ENCODE peak calls at places on chromosomes 3 and 15, in six cellular contexts. T is endodermal cell, O is AG10803, A is HFF-Myc, P is psoas muscle, N is fibroblast of lung. K is an unnamed sample.

GRCh38 chr3:146517684-146518435 is 26.5 kb downstream of the PLSCR1 start:
- DNase-seq in A (no peak), P (no peak), N (no peak), T (no peak), O (no peak), K (no peak)

GRCh38 chr3:153669527-153669926 is 451.7 kb upstream of the ARHGEF26 start:
- DNase-seq in O (no peak), T (no peak), P (no peak), A (no peak), N (no peak), K (no peak)

GRCh38 chr3:108004647-108005046 is 86.2 kb downstream of the CD47 start:
- DNase-seq in A (no peak), T (no peak), P (no peak), O (no peak), N (no peak), K (no peak)

GRCh38 chr3:119580148-119580760 is 962 bp downstream of the ADPRH start:
- DNase-seq in O (peak), A (no peak), T (peak), P (peak), N (no peak), K (no peak)

GRCh38 chr3:150391200-150391599 is 16.9 kb upstream of the TSC22D2 start:
- DNase-seq in O (peak), P (no peak), T (no peak), N (peak), A (no peak), K (peak)

GRCh38 chr15:74541494-74542191 is 623 bp downstream of the ARID3B start:
- DNase-seq in T (peak), N (peak), A (no peak), P (peak), O (peak), K (peak)

GRCh38 chr3:40720863-40721262 is 196.1 kb downstream of the ZNF621 start:
- DNase-seq in A (no peak), P (no peak), T (no peak), N (no peak), O (no peak), K (no peak)

GRCh38 chr3:155070316-155070715 is 9.8 kb upstream of the MME start:
- DNase-seq in N (peak), O (no peak), A (no peak), T (no peak), P (no peak), K (no peak)

GRCh38 chr15:80093854-80094418 is 34.5 kb downstream of the ZFAND6 start:
- DNase-seq in O (no peak), T (peak), P (no peak), A (no peak), N (no peak), K (peak)

GRCh38 chr3:143002083-143002712 is 828 bp downstream of the U2SURP start:
- DNase-seq in T (no peak), N (peak), A (no peak), P (no peak), O (peak), K (peak)

GRCh38 chr3:15050405-15051092 is 14.6 kb downstream of the MRPS25 start:
- DNase-seq in N (no peak), P (no peak), T (no peak), O (no peak), A (no peak), K (no peak)

GRCh38 chr3:1103525-1103924 is 10.7 kb downstream of the CNTN6 start:
- DNase-seq in P (no peak), N (peak), O (no peak), A (no peak), T (no peak), K (peak)
- TF ChIP-seq CTCF in P (no peak), N (no peak), O (peak), A (no peak), T (peak), K (no peak)

DNA sequence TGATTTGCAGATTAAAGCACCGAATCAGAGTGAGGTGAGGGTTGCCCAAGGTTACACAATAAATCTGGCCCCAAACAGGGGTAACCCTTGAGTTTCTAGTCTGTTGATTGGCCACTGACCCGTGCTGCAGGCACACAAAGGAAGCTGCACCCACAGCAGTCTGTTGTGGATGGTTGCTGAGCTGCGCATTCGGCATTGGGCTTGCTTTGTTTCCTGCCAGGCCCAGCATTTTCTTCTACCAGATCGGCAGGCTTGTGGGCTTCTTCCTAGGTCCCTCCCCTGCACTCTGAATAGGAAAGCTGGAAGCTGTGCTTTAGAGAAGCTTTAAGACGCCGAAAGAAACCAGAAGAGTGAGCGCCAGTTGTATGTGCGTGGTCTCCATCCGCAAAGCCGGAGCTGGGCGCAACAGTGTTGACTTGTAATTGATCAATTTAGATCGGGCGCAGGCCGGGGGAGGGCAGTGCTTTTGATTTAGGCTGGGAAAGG is 12.1 kb downstream of the B3GNT5 start:
- DNase-seq in O (peak), A (no peak), T (peak), N (peak), P (no peak), K (peak)
- H3K4me3 ChIP-seq in O (no peak), A (no peak), T (peak), N (no peak), P (peak), K (peak)

GRCh38 chr3:156865732-156866131 is 39.6 kb downstream of the LEKR1 start:
- DNase-seq in P (no peak), T (no peak), A (no peak), O (peak), N (peak), K (peak)
- TF ChIP-seq CTCF in P (no peak), T (no peak), A (no peak), O (peak), N (no peak), K (no peak)

GRCh38 chr3:53139833-53140574 is 9.8 kb upstream of the RFT1 start:
- DNase-seq in O (no peak), N (no peak), A (no peak), T (no peak), P (no peak), K (peak)

GRCh38 chr3:53137835-53138446 is 7.7 kb upstream of the RFT1 start:
- DNase-seq in A (peak), P (no peak), T (no peak), N (peak), O (peak), K (no peak)

GRCh38 chr3:53141468-53141840 is 11.2 kb upstream of the RFT1 start:
- DNase-seq in N (no peak), T (no peak), P (no peak), A (no peak), O (no peak), K (no peak)

GRCh38 chr3:53142986-53143385 is 12.8 kb upstream of the RFT1 start:
- DNase-seq in T (no peak), O (no peak), P (peak), A (no peak), N (no peak), K (no peak)

GRCh38 chr3:53140575-53141467 is 10.6 kb upstream of the RFT1 start:
- DNase-seq in N (peak), P (no peak), A (no peak), T (peak), O (peak), K (peak)
- H3K4me3 ChIP-seq in N (no peak), P (no peak), A (no peak), T (no peak), O (no peak), K (no peak)